ENCODE peak calls at places on chromosomes 13 and 19, in six cellular contexts. Y, C, M, A, Z and N are unnamed samples.

GRCh38 chr19:16514383-16515019 is 18.3 kb downstream of the C19orf44 start:
- DNase-seq in Y (no peak), C (no peak), M (no peak), A (no peak), Z (no peak), N (no peak)

GRCh38 chr19:10288662-10289166 is 1.0 kb upstream of the ICAM5 start:
- DNase-seq in Y (peak; percentile 80), C (no peak), M (no peak), A (no peak), Z (no peak), N (peak; percentile 40)

GRCh38 chr13:100125946-100126345 is 37.1 kb downstream of the PCCA start:
- DNase-seq in Y (no peak), C (no peak), M (no peak), A (no peak), Z (no peak), N (no peak)

GRCh38 chr19:56015756-56016155 is 29.2 kb downstream of the NLRP5 start:
- DNase-seq in Y (peak; percentile 6), C (no peak), M (no peak), A (no peak), Z (no peak), N (peak; percentile 7)

GRCh38 chr13:25756916-25757315 is 294.9 kb downstream of the SHISA2 start:
- DNase-seq in Y (no peak), C (no peak), M (no peak), A (no peak), Z (no peak), N (no peak)

GRCh38 chr19:54164369-54165068 is 5.0 kb upstream of the LENG1 start:
- DNase-seq in Y (peak; percentile 47), C (peak; percentile 61), M (peak; percentile 83), A (peak; percentile 26), Z (no peak), N (peak; percentile 40)

GRCh38 chr19:6015841-6016545 is 38.1 kb upstream of the RANBP3 start:
- DNase-seq in Y (no peak), C (no peak), M (no peak), A (no peak), Z (no peak), N (no peak)

GRCh38 chr19:33546656-33547055 is 25.1 kb upstream of the PEPD start:
- DNase-seq in Y (no peak), C (no peak), M (no peak), A (no peak), Z (no peak), N (no peak)

GRCh38 chr13:98343461-98343860 is 166.4 kb upstream of the RNF113B start:
- DNase-seq in Y (no peak), C (no peak), M (no peak), A (no peak), Z (no peak), N (no peak)

GRCh38 chr19:49019242-49019932 is 2.5 kb upstream of the LHB start:
- DNase-seq in Y (peak; percentile 45), C (peak; percentile 55), M (peak; percentile 73), A (peak; percentile 57), Z (no peak), N (no peak)

GRCh38 chr13:111880185-111880584 is 186.8 kb upstream of the SOX1 start:
- DNase-seq in Y (no peak), C (no peak), M (no peak), A (no peak), Z (no peak), N (no peak)